ENCODE peak calls at places on chromosomes 11 and 22, in seven cellular contexts. D, J, C, V, P, Z and X are unnamed samples.

GRCh38 chr11:127199306-127199801 is 198.8 kb upstream of the KIRREL3 start:
- DNase-seq in D (no peak), J (no peak), C (no peak), V (no peak), P (no peak), Z (no peak), X (no peak)

GRCh38 chr22:46547883-46548244 is 10.4 kb upstream of the CELSR1 start:
- DNase-seq in D (peak), J (no peak), C (no peak), V (no peak), P (no peak), Z (peak), X (no peak)

GRCh38 chr22:25800766-25801165 is 58.8 kb downstream of the MYO18B start:
- DNase-seq in D (no peak), J (no peak), C (no peak), V (no peak), P (no peak), Z (no peak), X (no peak)

GRCh38 chr11:40094954-40095353 is 1364.5 kb downstream of the LRRC4C start:
- DNase-seq in D (no peak), J (no peak), C (no peak), V (no peak), P (no peak), Z (no peak), X (no peak)

GRCh38 chr11:64619811-64620285 is 28.8 kb downstream of the SLC22A12 start:
- DNase-seq in D (peak), J (peak), C (no peak), V (peak), P (no peak), Z (peak), X (no peak)

GRCh38 chr11:8812438-8812837 is 98.6 kb upstream of the AKIP1 start:
- DNase-seq in D (peak), J (no peak), C (no peak), V (no peak), P (no peak), Z (no peak), X (no peak)

GRCh38 chr11:61657566-61657965 is 22.6 kb upstream of the DAGLA start:
- DNase-seq in D (no peak), J (no peak), C (no peak), V (no peak), P (peak), Z (peak), X (no peak)

GRCh38 chr11:69864930-69865661 is 45.9 kb upstream of the FGF3 start:
- DNase-seq in D (no peak), J (no peak), C (no peak), V (no peak), P (no peak), Z (peak), X (no peak)

GRCh38 chr22:37054078-37054440 is 2.5 kb downstream of the KCTD17 start:
- DNase-seq in D (no peak), J (no peak), C (no peak), V (no peak), P (no peak), Z (no peak), X (no peak)

GRCh38 chr11:115471367-115471766 is 32.8 kb downstream of the CADM1 start:
- DNase-seq in D (no peak), J (peak), C (no peak), V (no peak), P (peak), Z (no peak), X (no peak)

GRCh38 chr11:60762851-60763691 is 6.4 kb downstream of the MS4A15 start:
- DNase-seq in D (peak), J (no peak), C (no peak), V (no peak), P (peak), Z (no peak), X (no peak)

GRCh38 chr11:127875076-127875475 is 712.3 kb downstream of the ETS1 start:
- DNase-seq in D (no peak), J (no peak), C (no peak), V (no peak), P (no peak), Z (no peak), X (no peak)

GRCh38 chr11:117986981-117987495 is 844 bp downstream of the IL10RA start:
- DNase-seq in D (no peak), J (no peak), C (no peak), V (no peak), P (no peak), Z (no peak), X (no peak)

GRCh38 chr11:60921777-60922335 is 2.4 kb upstream of the TMEM132A start:
- DNase-seq in D (no peak), J (no peak), C (no peak), V (no peak), P (no peak), Z (peak), X (no peak)

GRCh38 chr11:5345831-5346230 is 2.5 kb upstream of the OR51B5 start:
- DNase-seq in D (peak), J (no peak), C (no peak), V (no peak), P (no peak), Z (no peak), X (no peak)

GRCh38 chr11:78418584-78419211 is 1.1 kb upstream of the GAB2 start:
- DNase-seq in D (peak), J (no peak), C (no peak), V (no peak), P (no peak), Z (no peak), X (no peak)

GRCh38 chr11:721913-722811 is 16.1 kb downstream of the EPS8L2 start:
- DNase-seq in D (no peak), J (no peak), C (no peak), V (no peak), P (peak), Z (no peak), X (no peak)

GRCh38 chr11:16771350-16772140 is 33.1 kb downstream of the C11orf58 start:
- DNase-seq in D (no peak), J (no peak), C (no peak), V (no peak), P (no peak), Z (peak), X (no peak)

GRCh38 chr11:86486261-86487030 is 111.8 kb downstream of the CCDC81 start:
- DNase-seq in D (no peak), J (no peak), C (no peak), V (no peak), P (peak), Z (no peak), X (no peak)

GRCh38 chr11:394034-394857 is at the start of gene PKP3:
- DNase-seq in D (peak), J (no peak), C (no peak), V (no peak), P (no peak), Z (peak), X (no peak)

GRCh38 chr11:95570845-95571244 is 218.7 kb downstream of the FAM76B start:
- DNase-seq in D (no peak), J (no peak), C (no peak), V (no peak), P (no peak), Z (no peak), X (no peak)

GRCh38 chr22:25970348-25970995 is 198.8 kb upstream of the SEZ6L start:
- DNase-seq in D (no peak), J (peak), C (no peak), V (no peak), P (peak), Z (no peak), X (no peak)

GRCh38 chr22:47357086-47357485 is 594.6 kb downstream of the TBC1D22A start:
- DNase-seq in D (no peak), J (no peak), C (no peak), V (no peak), P (no peak), Z (no peak), X (no peak)

GRCh38 chr22:50105529-50106100 is 15.8 kb downstream of the MOV10L1 start:
- DNase-seq in D (peak), J (no peak), C (no peak), V (no peak), P (peak), Z (no peak), X (no peak)

GRCh38 chr11:124882339-124883071 is 15.2 kb downstream of the ROBO4 start:
- DNase-seq in D (peak), J (no peak), C (no peak), V (no peak), P (no peak), Z (no peak), X (no peak)

GRCh38 chr11:11349870-11350325 is 3.2 kb downstream of the CSNK2A3 start:
- DNase-seq in D (peak), J (no peak), C (no peak), V (no peak), P (no peak), Z (peak), X (no peak)

GRCh38 chr11:8023831-8024555 is 36.9 kb downstream of the EIF3F start:
- DNase-seq in D (no peak), J (no peak), C (no peak), V (no peak), P (no peak), Z (no peak), X (no peak)

GRCh38 chr22:47164514-47165337 is 402.3 kb downstream of the TBC1D22A start:
- DNase-seq in D (no peak), J (peak), C (peak), V (no peak), P (no peak), Z (peak), X (no peak)

GRCh38 chr11:82854242-82854641 is 46.0 kb downstream of the PRCP start:
- DNase-seq in D (no peak), J (no peak), C (no peak), V (no peak), P (no peak), Z (no peak), X (no peak)

GRCh38 chr11:61972112-61972795 is 4.8 kb upstream of the FTH1 start:
- DNase-seq in D (peak), J (no peak), C (no peak), V (no peak), P (no peak), Z (peak), X (no peak)

GRCh38 chr11:134469627-134470026 is 57.6 kb upstream of the B3GAT1 start:
- DNase-seq in D (peak), J (no peak), C (no peak), V (no peak), P (no peak), Z (no peak), X (no peak)

GRCh38 chr22:31622980-31623379 is 39.0 kb downstream of the PISD start:
- DNase-seq in D (no peak), J (no peak), C (no peak), V (no peak), P (no peak), Z (no peak), X (no peak)

GRCh38 chr11:78821371-78822306 is 247.0 kb upstream of the NARS2 start:
- DNase-seq in D (peak), J (no peak), C (no peak), V (no peak), P (no peak), Z (no peak), X (no peak)

GRCh38 chr11:119759747-119760412 is 30.9 kb upstream of the NECTIN1 start:
- DNase-seq in D (no peak), J (no peak), C (no peak), V (no peak), P (no peak), Z (no peak), X (no peak)

GRCh38 chr11:10326080-10326964 is 21.4 kb downstream of the ADM start:
- DNase-seq in D (peak), J (no peak), C (no peak), V (no peak), P (no peak), Z (no peak), X (no peak)

GRCh38 chr11:48005133-48005532 is 24.8 kb downstream of the PTPRJ start:
- DNase-seq in D (peak), J (no peak), C (no peak), V (no peak), P (no peak), Z (no peak), X (no peak)

GRCh38 chr22:36010090-36010489 is 18.5 kb downstream of the RBFOX2 start:
- DNase-seq in D (no peak), J (peak), C (peak), V (no peak), P (no peak), Z (no peak), X (no peak)